ENCODE peak calls at places on chromosome 1, in four cellular contexts. K, O, E and W are unnamed samples. For H3K4me1, the result is how much of the 10 kb centered on the place peaks cover.

GRCh38 chr1:205849619-205850355 is at the start of gene PM20D1:
- DNase-seq in O (no peak), E (no peak), K (peak), W (peak)

GRCh38 chr1:29812397-29813135 is 576.2 kb downstream of the PTPRU start:
- DNase-seq in E (no peak), K (no peak), O (no peak), W (no peak)

GRCh38 chr1:17853241-17853640 is 98.1 kb downstream of the ACTL8 start:
- DNase-seq in O (no peak), K (no peak), E (no peak), W (no peak)

GRCh38 chr1:158329807-158330206 is 1.5 kb downstream of the CD1B start:
- DNase-seq in E (no peak), K (no peak), O (no peak), W (no peak)

GRCh38 chr1:4778056-4778455 is 123.6 kb downstream of the AJAP1 start:
- DNase-seq in O (no peak), K (no peak), E (no peak), W (no peak)

GRCh38 chr1:202834771-202835547 is 24.2 kb downstream of the PCAT6 start:
- DNase-seq in O (no peak), K (no peak), E (no peak), W (no peak)

GRCh38 chr1:178220094-178220493 is 126.2 kb downstream of the RASAL2 start:
- DNase-seq in E (no peak), O (peak), K (peak), W (no peak)

GRCh38 chr1:110212165-110213142 is 2.3 kb downstream of the KCNC4 start:
- DNase-seq in K (no peak), E (no peak), O (no peak), W (peak)

GRCh38 chr1:14350197-14350596 is 248.3 kb upstream of the KAZN start:
- DNase-seq in O (no peak), K (no peak), E (no peak), W (no peak)

GRCh38 chr1:26289158-26290059 is 9.5 kb downstream of the SH3BGRL3 start:
- DNase-seq in E (no peak), K (no peak), O (no peak), W (no peak)

GRCh38 chr1:179876289-179876715 is 1.3 kb downstream of the TOR1AIP2 start:
- DNase-seq in O (peak), E (no peak), K (peak), W (no peak)

GRCh38 chr1:163095223-163095622 is 26.1 kb downstream of the RGS4 start:
- DNase-seq in O (no peak), E (no peak), K (no peak), W (no peak)

GRCh38 chr1:9816199-9816598 is 7.6 kb downstream of the CLSTN1 start:
- DNase-seq in K (peak), E (no peak), O (no peak), W (no peak)

GRCh38 chr1:22471078-22471477 is 19.4 kb downstream of the ZBTB40 start:
- DNase-seq in E (no peak), K (peak), O (peak), W (no peak)

GRCh38 chr1:7885513-7886298 is 32.8 kb upstream of the UTS2 start:
- DNase-seq in O (no peak), E (no peak), K (no peak), W (peak)

GRCh38 chr1:155127672-155128468 is at the start of gene EFNA1:
- DNase-seq in E (no peak), K (no peak), O (peak), W (peak)

GRCh38 chr1:31717341-31717740 is 13.5 kb upstream of the COL16A1 start:
- DNase-seq in O (no peak), K (peak), E (no peak), W (no peak)

GRCh38 chr1:15882665-15883064 is 35.2 kb downstream of the SPEN start:
- DNase-seq in K (no peak), O (no peak), E (no peak), W (no peak)

GRCh38 chr1:19656780-19657475 is 7.7 kb upstream of the HTR6 start:
- DNase-seq in K (no peak), O (no peak), E (no peak), W (no peak)

GRCh38 chr1:47760248-47760629 is 236.9 kb downstream of the TRABD2B start:
- DNase-seq in K (no peak), O (no peak), E (no peak), W (no peak)

GRCh38 chr1:34946211-34946610 is 16.8 kb upstream of the DLGAP3 start:
- DNase-seq in K (no peak), E (no peak), O (no peak), W (no peak)

GRCh38 chr1:17301767-17302166 is 6.2 kb upstream of the PADI4 start:
- DNase-seq in K (no peak), O (peak), E (no peak), W (no peak)

GRCh38 chr1:5514519-5515183 is 477.6 kb downstream of the NPHP4 start:
- DNase-seq in E (peak), K (peak), O (peak), W (peak)

GRCh38 chr1:50109647-50110075 is 941 bp downstream of the ELAVL4 start:
- DNase-seq in O (no peak), E (no peak), K (no peak), W (no peak)

GRCh38 chr1:233613252-233614172 is at the start of gene KCNK1:
- DNase-seq in O (peak), K (peak), E (peak), W (peak)

GRCh38 chr1:175000697-175001187 is 995 bp downstream of the CACYBP start:
- DNase-seq in O (peak), K (no peak), E (no peak), W (no peak)

GRCh38 chr1:145751491-145752021 is 32.3 kb downstream of the CD160 start:
- DNase-seq in K (peak), E (no peak), O (peak), W (no peak)

GRCh38 chr1:234772345-234773147 is 162.6 kb upstream of the IRF2BP2 start:
- DNase-seq in O (peak), K (peak), E (no peak), W (peak)

GRCh38 chr1:220386494-220387195 is 114.4 kb upstream of the RAB3GAP2 start:
- DNase-seq in K (no peak), O (no peak), E (no peak), W (no peak)

GRCh38 chr1:203464226-203464625 is 11.4 kb upstream of the PRELP start:
- DNase-seq in O (no peak), K (no peak), E (no peak), W (no peak)

GRCh38 chr1:62720946-62721554 is 32.9 kb upstream of the DOCK7 start:
- DNase-seq in K (peak), E (no peak), O (no peak), W (no peak)

GRCh38 chr1:85406081-85406480 is 58.9 kb downstream of the DDAH1 start:
- DNase-seq in K (no peak), E (no peak), O (no peak), W (no peak)

GRCh38 chr1:48402619-48403018 is 69.4 kb downstream of the SPATA6 start:
- DNase-seq in E (no peak), K (no peak), O (no peak), W (no peak)

GRCh38 chr1:13617108-13617507 is 33.5 kb downstream of the PDPN start:
- DNase-seq in E (no peak), O (peak), K (no peak), W (no peak)

GRCh38 chr1:154863702-154864174 is 6.3 kb downstream of the KCNN3 start:
- DNase-seq in E (no peak), O (peak), K (peak), W (peak)

GRCh38 chr1:22529901-22530621 is 33.2 kb upstream of the EPHA8 start:
- DNase-seq in E (no peak), O (no peak), K (no peak), W (peak)

GRCh38 chr1:113858418-113858817 is 13.1 kb downstream of the PTPN22 start:
- DNase-seq in K (no peak), E (no peak), O (no peak), W (no peak)

GRCh38 chr1:113860891-113861290 is 10.6 kb downstream of the PTPN22 start:
- DNase-seq in O (peak), E (no peak), K (peak), W (no peak)

GRCh38 chr1:113861641-113862040 is 9.9 kb downstream of the PTPN22 start:
- DNase-seq in E (no peak), K (no peak), O (no peak), W (no peak)

GRCh38 chr1:113859478-113860175 is 11.9 kb downstream of the PTPN22 start:
- DNase-seq in O (no peak), K (no peak), E (no peak), W (no peak)

GRCh38 chr1:113858982-113859381 is 12.5 kb downstream of the PTPN22 start:
- DNase-seq in K (no peak), O (no peak), E (no peak), W (no peak)
- H3K4me1 ChIP-seq in K (under half), O (under half), E (under half), W (under half)

DNA sequence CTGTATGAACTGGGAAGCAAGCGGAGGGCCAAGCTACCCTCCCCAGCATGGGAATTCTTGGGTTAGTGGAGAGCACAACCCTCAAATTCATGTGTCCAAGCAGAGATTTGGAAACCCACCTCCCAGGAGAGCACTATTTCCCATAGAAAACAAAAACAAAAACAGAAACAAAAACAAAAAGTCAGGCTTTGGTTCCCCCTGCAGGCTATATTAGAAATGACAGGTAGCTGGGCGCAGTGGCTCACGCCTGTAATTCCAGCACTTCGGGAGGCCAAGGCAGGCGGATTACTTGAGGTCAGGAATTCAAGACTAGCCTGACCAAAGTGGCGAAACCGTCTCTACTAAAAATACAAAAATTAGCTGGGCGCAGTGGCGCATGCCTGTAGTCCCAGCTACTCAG is 10.8 kb downstream of the MINDY1 start:
- DNase-seq in O (peak), K (no peak), E (no peak), W (peak)
- H3K18ac ChIP-seq in O (no peak), K (no peak), E (no peak), W (no peak)

GRCh38 chr1:173824315-173825081 is at the start of the genes CENPL and DARS2:
- DNase-seq in K (peak), E (peak), O (peak), W (peak)

GRCh38 chr1:173818459-173818858 is 6.0 kb upstream of the DARS2 start:
- DNase-seq in O (no peak), K (no peak), E (no peak), W (no peak)

GRCh38 chr1:173827611-173828010 is 2.9 kb upstream of the CENPL start:
- DNase-seq in K (no peak), E (no peak), O (no peak), W (no peak)

GRCh38 chr1:173821680-173822079 is 2.8 kb upstream of the DARS2 start:
- DNase-seq in E (no peak), O (no peak), K (no peak), W (no peak)

DNA sequence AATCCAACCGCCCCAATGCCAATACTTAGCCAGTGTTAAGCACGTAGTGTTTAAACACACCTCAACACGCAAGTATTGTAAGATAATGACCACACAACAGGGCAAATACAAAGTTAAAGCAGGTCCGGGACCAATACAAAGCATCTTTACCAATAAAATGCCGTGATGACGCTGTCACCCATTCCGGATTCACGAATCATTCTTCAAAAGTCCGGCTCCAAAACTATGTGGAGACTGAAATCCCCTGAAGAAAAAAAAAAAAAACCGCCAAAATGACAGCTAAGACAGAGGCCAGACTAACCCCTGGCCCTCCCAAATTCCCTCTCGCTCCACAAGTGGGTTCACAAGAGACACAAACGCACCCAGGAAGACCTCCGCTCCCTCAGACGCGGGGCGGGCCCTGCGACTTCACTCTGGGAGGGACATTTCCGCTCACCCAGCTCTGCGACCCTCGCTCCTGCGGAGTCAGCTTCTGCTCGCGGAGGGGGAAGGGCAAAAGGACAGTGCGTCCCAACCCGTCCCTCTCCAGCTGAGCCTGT is 628 bp upstream of the DARS2 start:
- DNase-seq in K (peak), E (peak), O (no peak), W (no peak)
- H3K4me1 ChIP-seq in K (under half), E (under half), O (under half), W (under half)

DNA sequence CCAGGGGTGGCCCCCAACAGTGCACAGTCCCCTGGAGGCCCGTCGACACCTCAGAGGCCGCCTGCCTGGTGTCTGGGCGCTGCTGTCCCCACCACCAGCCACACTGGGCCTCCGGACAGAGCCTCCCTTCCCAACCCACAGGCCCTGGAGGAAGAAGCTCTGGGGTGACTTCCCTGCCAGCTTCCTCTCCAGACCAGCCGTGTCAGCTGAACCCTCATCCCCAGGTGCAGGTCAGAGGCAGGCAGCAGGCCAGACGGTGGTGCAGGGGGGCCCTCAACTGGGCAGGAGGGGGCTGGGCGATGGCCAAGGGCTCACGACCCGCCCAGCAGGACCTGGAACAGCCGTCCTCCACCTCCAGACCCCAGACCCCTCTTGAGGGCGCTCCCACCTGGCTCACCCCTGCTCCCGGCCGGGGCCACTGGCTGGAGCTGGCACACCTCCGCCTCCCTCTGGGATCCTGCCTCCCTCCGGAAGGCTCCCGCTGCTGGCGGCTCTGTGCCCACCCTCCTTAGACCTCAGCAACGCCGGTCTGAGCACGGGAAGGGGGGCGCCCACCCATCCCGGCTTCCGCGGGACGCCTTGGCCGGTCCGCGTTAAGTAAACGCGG is 520 bp downstream of the TNFRSF18 start:
- DNase-seq in O (no peak), K (no peak), E (no peak), W (no peak)
- H3K18ac ChIP-seq in O (peak), K (no peak), E (peak), W (no peak)

DNA sequence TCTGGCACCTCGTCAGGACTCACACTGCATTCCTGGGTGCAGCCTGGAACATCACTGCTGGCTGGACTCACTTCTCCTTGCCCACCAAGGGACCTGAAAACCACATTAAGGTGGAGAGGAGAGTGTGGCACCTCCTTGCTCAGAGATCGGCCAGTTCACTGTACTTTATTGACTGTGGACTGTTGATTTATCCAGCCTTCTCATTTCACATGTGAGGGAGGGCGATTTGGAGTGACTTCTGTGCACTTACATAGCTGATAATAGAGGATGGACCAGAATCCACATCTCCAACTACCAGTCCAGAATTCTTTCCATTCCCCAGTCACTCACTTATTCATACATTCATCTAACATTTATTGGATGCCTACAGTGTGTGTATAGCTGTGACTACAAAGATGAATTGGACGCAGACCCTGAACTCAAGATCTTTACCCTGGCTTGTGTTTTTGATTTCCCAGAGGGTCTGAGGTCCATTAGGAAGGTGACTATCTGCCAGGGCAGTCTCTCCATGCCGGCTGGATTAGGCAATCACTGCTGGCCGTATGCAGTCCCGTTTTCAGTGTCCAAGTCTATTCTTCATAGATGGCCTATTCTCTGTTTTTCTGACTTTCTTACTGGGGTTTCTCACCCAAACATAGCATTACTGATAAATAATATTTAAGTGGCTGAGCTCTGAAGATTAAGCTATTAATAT is 233.5 kb upstream of the SGIP1 start:
- DNase-seq in O (no peak), K (no peak), E (no peak), W (no peak)
- H3K4me1 ChIP-seq in O (under half), K (under half), E (under half), W (under half)

GRCh38 chr1:59041878-59042277 is 255.0 kb upstream of the FGGY start:
- DNase-seq in O (peak), E (no peak), K (peak), W (no peak)

GRCh38 chr1:59045636-59046035 is 251.3 kb upstream of the FGGY start:
- DNase-seq in E (no peak), K (no peak), O (no peak), W (no peak)

GRCh38 chr1:59045137-59045536 is 251.8 kb upstream of the FGGY start:
- DNase-seq in O (no peak), E (no peak), K (no peak), W (no peak)

GRCh38 chr1:59044535-59045121 is 252.3 kb upstream of the FGGY start:
- DNase-seq in K (peak), E (no peak), O (peak), W (no peak)

DNA sequence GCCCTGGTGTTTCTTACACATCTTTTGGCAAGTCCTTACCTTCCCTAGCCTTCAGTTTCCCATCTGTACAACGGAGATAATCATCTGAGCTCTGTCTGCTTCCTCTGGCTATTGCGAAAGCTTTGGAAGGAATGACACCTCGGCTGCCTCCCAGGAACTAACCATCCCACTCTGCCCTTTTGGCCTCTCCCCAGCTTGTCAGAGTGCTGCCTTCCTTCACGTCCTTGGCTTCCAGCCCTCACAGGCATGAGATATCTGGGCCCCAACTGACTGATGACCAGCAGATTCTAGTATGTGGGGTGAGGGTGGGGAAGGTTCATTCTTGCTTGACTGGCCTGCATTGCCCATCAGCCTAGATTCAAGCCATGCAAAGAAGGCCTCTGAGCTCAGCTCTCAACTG is 253.1 kb upstream of the FGGY start:
- DNase-seq in E (no peak), K (peak), O (peak), W (no peak)
- H3K18ac ChIP-seq in E (peak), K (peak), O (peak), W (no peak)

GRCh38 chr1:12209495-12209832 is 20.4 kb upstream of the VPS13D start:
- DNase-seq in O (no peak), E (no peak), K (no peak), W (no peak)
- H3K4me1 ChIP-seq in O (under half), E (under half), K (under half), W (under half)

GRCh38 chr1:71862756-71863155 is 419.6 kb downstream of the NEGR1 start:
- DNase-seq in E (no peak), O (no peak), K (no peak), W (no peak)
- H3K18ac ChIP-seq in E (no peak), O (no peak), K (no peak), W (no peak)

GRCh38 chr1:6592865-6593593 is 9.6 kb downstream of the KLHL21 start:
- DNase-seq in E (no peak), K (no peak), O (no peak), W (no peak)
- H3K4me1 ChIP-seq in E (under half), K (under half), O (under half), W (under half)

DNA sequence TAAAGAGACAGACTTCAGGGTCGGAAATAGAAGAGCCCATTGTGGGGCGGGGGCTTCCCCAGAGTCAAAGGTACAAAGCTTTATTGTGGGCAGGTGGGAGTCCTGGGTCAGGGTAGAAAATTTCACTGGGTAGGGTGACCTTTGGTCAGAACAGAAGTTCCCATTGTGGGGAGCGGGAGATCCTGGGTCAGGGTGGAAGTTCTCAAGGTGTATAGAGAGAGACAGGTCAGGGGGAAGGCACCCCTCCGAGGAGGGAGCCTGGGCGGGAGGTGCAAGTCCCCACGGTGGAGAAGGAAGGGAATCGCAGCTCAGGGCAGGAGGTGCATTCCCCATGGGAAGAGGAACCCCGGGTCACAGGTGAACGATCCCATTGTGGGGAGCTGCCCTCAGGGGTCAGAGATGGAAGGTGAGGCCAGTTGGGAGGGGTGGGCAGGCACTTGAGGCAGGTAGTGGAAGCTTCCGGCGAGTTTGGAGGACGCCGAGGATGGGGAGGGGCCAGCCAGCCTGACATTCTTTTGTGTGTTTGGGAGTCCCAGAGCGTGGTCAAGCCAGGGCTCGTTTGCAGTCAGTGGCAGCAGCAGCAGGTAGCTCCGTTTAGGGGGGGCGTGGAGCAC is 596 bp downstream of the LYPLA2 start:
- DNase-seq in O (no peak), E (no peak), K (no peak), W (peak)
- H3K18ac ChIP-seq in O (peak), E (peak), K (no peak), W (no peak)